ENCODE peak calls at places on chromosome X, in eight cellular contexts. Z, Q, D, J, W, H, C and P are unnamed samples.

GRCh38 chrX:10769696-10770619 is 149.6 kb upstream of the MID1 start:
- DNase-seq in J (no peak), H (no peak), Q (peak; percentile 14), C (no peak), W (no peak), D (no peak), Z (peak; percentile 56), P (peak; percentile 55)

GRCh38 chrX:97524997-97525396 is 641.3 kb downstream of the RPA4 start:
- DNase-seq in H (no peak), Q (no peak), D (no peak), C (no peak), Z (no peak), J (no peak), W (no peak), P (no peak)

GRCh38 chrX:30504309-30504708 is 73.3 kb downstream of the TASL start:
- DNase-seq in Q (peak; percentile 44), W (no peak), C (no peak), H (no peak), D (no peak), J (no peak), Z (no peak), P (no peak)

GRCh38 chrX:70026112-70026850 is 23.5 kb downstream of the AWAT2 start:
- DNase-seq in H (no peak), W (no peak), C (no peak), J (no peak), Z (no peak), Q (no peak), D (no peak), P (no peak)

GRCh38 chrX:32644476-32644875 is 566.9 kb downstream of the DMD start:
- DNase-seq in Q (no peak), C (no peak), J (no peak), W (no peak), Z (no peak), D (no peak), H (no peak), P (no peak)

GRCh38 chrX:25005034-25005381 is 10.8 kb downstream of the ARX start:
- DNase-seq in Z (no peak), H (no peak), J (no peak), D (no peak), W (no peak), Q (no peak), C (no peak), P (no peak)

GRCh38 chrX:7316887-7317286 is 168.9 kb upstream of the PUDP start:
- DNase-seq in Q (no peak), Z (no peak), W (no peak), H (no peak), D (no peak), J (no peak), C (no peak), P (no peak)

GRCh38 chrX:9676311-9676710 is 89.3 kb downstream of the GPR143 start:
- DNase-seq in J (no peak), D (no peak), H (no peak), C (no peak), Q (no peak), W (no peak), Z (no peak), P (no peak)

GRCh38 chrX:123713434-123713833 is 19.4 kb downstream of the THOC2 start:
- DNase-seq in H (no peak), J (no peak), W (no peak), C (no peak), Z (no peak), D (no peak), Q (no peak), P (no peak)

GRCh38 chrX:68072016-68072415 is 361.3 kb downstream of the OPHN1 start:
- DNase-seq in W (peak; percentile 1), Z (no peak), C (no peak), D (peak; percentile 1), J (no peak), Q (no peak), H (no peak), P (no peak)

GRCh38 chrX:105211051-105211575 is 9.4 kb downstream of the TEX13A start:
- DNase-seq in W (no peak), Q (no peak), D (no peak), Z (no peak), H (no peak), C (no peak), J (no peak), P (no peak)

GRCh38 chrX:18255059-18255458 is 34.4 kb upstream of the BEND2 start:
- DNase-seq in Q (no peak), C (no peak), W (no peak), J (no peak), D (no peak), H (no peak), Z (no peak), P (no peak)

GRCh38 chrX:149717803-149718202 is 5.9 kb downstream of the MAGEA11 start:
- DNase-seq in J (no peak), W (no peak), H (no peak), Q (no peak), Z (no peak), C (no peak), D (no peak), P (no peak)

GRCh38 chrX:110180928-110181310 is 137.0 kb downstream of the AMMECR1 start:
- DNase-seq in W (no peak), J (no peak), H (no peak), C (no peak), Z (no peak), Q (no peak), D (no peak), P (no peak)

GRCh38 chrX:119604778-119605177 is 1.4 kb downstream of the NKRF start:
- DNase-seq in D (no peak), C (no peak), J (no peak), W (no peak), H (no peak), Q (no peak), Z (no peak), P (no peak)

GRCh38 chrX:39899059-39899458 is 198.7 kb downstream of the BCOR start:
- DNase-seq in J (no peak), W (no peak), D (no peak), C (no peak), Z (no peak), Q (no peak), H (no peak), P (no peak)

GRCh38 chrX:148049441-148049840 is 68.3 kb downstream of the FMR1NB start:
- DNase-seq in D (peak; percentile 2), Q (peak; percentile 46), J (peak; percentile 5), W (peak; percentile 3), C (no peak), Z (peak; percentile 0), H (no peak), P (no peak)

GRCh38 chrX:9153299-9153698 is 119.4 kb upstream of the FAM9B start:
- DNase-seq in Z (no peak), D (no peak), Q (no peak), H (no peak), C (no peak), W (no peak), J (no peak), P (no peak)

GRCh38 chrX:10031743-10032142 is 64.6 kb downstream of the CLDN34 start:
- DNase-seq in W (no peak), C (no peak), J (no peak), D (no peak), Q (no peak), Z (peak; percentile 76), H (no peak), P (no peak)

GRCh38 chrX:90883479-90883878 is 551.2 kb upstream of the PABPC5 start:
- DNase-seq in D (no peak), C (no peak), H (no peak), Z (no peak), Q (no peak), W (no peak), J (no peak), P (no peak)